ENCODE peak calls at places on chromosomes 3 and 15, in ten cellular contexts. H, Q, T, Z, A, C, B, Y, K and M are unnamed samples.

GRCh38 chr3:2921903-2922302 is 188.3 kb downstream of the IL5RA start:
- DNase-seq in T (no peak), H (no peak), Y (no peak), A (no peak), B (no peak), K (no peak), C (no peak), Z (peak), Q (no peak), M (no peak)

GRCh38 chr3:51389423-51390183 is 1.5 kb upstream of the RBM15B start:
- DNase-seq in A (peak), K (peak), H (peak), Z (peak), B (peak), T (peak), Y (peak), C (no peak), Q (peak), M (no peak)

GRCh38 chr3:94063497-94064119 is 747 bp downstream of the NSUN3 start:
- DNase-seq in Y (no peak), A (no peak), H (no peak), Z (no peak), T (no peak), C (no peak), K (no peak), Q (no peak), B (no peak), M (no peak)

GRCh38 chr15:39584662-39585393 is 3.9 kb downstream of the THBS1 start:
- DNase-seq in B (no peak), K (no peak), A (no peak), H (peak), C (no peak), Q (no peak), Y (no peak), T (no peak), Z (no peak), M (no peak)

GRCh38 chr3:58214484-58215316 is 3.9 kb upstream of the DNASE1L3 start:
- DNase-seq in H (peak), Q (no peak), Z (peak), Y (no peak), A (no peak), K (no peak), B (no peak), C (no peak), T (no peak), M (no peak)

GRCh38 chr3:107643038-107643883 is 120.5 kb downstream of the BBX start:
- DNase-seq in Z (peak), K (no peak), H (no peak), Q (no peak), A (no peak), C (no peak), T (no peak), B (no peak), Y (no peak), M (no peak)

GRCh38 chr15:32834156-32834555 is 116.4 kb downstream of the GREM1 start:
- DNase-seq in K (no peak), T (no peak), Q (no peak), Z (no peak), A (no peak), C (no peak), B (no peak), Y (no peak), H (no peak), M (no peak)

GRCh38 chr3:36744770-36745169 is 19.6 kb downstream of the DCLK3 start:
- DNase-seq in A (no peak), H (no peak), Y (no peak), Z (no peak), K (no peak), Q (no peak), C (no peak), T (no peak), B (no peak), M (no peak)

GRCh38 chr15:66142341-66142740 is 111.2 kb downstream of the MEGF11 start:
- DNase-seq in Z (no peak), A (no peak), K (no peak), Q (no peak), H (no peak), T (no peak), C (no peak), Y (no peak), B (no peak), M (no peak)

GRCh38 chr15:47188766-47189507 is 528.4 kb upstream of the SEMA6D start:
- DNase-seq in C (no peak), T (no peak), H (no peak), Q (no peak), Z (no peak), B (no peak), K (no peak), Y (no peak), A (no peak), M (no peak)

GRCh38 chr15:25172691-25173090 is 217.9 kb downstream of the SNRPN start:
- DNase-seq in K (no peak), C (no peak), Q (no peak), A (no peak), Z (no peak), T (peak), Y (peak), H (no peak), B (peak), M (no peak)

GRCh38 chr3:124557433-124558232 is 172.6 kb upstream of the UMPS start:
- DNase-seq in K (no peak), T (no peak), Q (no peak), Z (peak), B (no peak), A (no peak), H (peak), C (no peak), Y (no peak), M (peak)

GRCh38 chr3:57397175-57398026 is 104.9 kb upstream of the ASB14 start:
- DNase-seq in B (peak), C (peak), K (peak), H (peak), Y (no peak), Q (peak), Z (peak), T (peak), A (peak), M (no peak)